ENCODE peak calls at places on chromosomes 16 and 17, in nine cellular contexts. U is NCI-H1105; L is CD4-positive, alpha-beta memory T cell; A is left ventricle myocardium superior; R is activated CD4-positive, alpha-beta T cell treated with anti-CD3 and anti-CD28 coated beads for 4 hours; C is ecto neural progenitor cell; W is MV-4-11; S is cerebellar cortex; G is mucosa of descending colon. Y is an unnamed sample.

GRCh38 chr16:86364653-86365380 is 145.5 kb upstream of the FOXF1 start:
- DNase-seq in W (no peak), G (no peak), A (no peak), C (no peak), R (no peak), U (no peak), L (no peak), S (no peak), Y (no peak)

GRCh38 chr16:85664580-85665372 is 24.0 kb downstream of the GINS2 start:
- DNase-seq in C (no peak), R (no peak), U (no peak), W (no peak), S (no peak), A (no peak), L (no peak), G (no peak), Y (no peak)

GRCh38 chr17:13030459-13031305 is 12.9 kb upstream of the ELAC2 start:
- DNase-seq in U (peak), A (no peak), S (peak), W (peak), C (peak), G (peak), R (no peak), L (no peak), Y (peak)

GRCh38 chr16:64137976-64138375 is 983.9 kb downstream of the CDH11 start:
- DNase-seq in S (no peak), W (no peak), U (no peak), A (no peak), C (no peak), R (no peak), L (no peak), G (no peak), Y (no peak)

GRCh38 chr16:85455534-85455933 is 157.6 kb upstream of the GSE1 start:
- DNase-seq in U (no peak), R (no peak), A (no peak), W (no peak), G (no peak), C (no peak), S (no peak), L (no peak), Y (no peak)

GRCh38 chr16:65700599-65700998 is 578.7 kb upstream of the CDH11 start:
- DNase-seq in W (no peak), R (no peak), A (no peak), L (no peak), U (no peak), S (no peak), G (no peak), C (no peak), Y (no peak)

GRCh38 chr17:17595755-17596154 is 4.2 kb upstream of the PEMT start:
- DNase-seq in W (no peak), C (no peak), L (no peak), A (no peak), U (no peak), S (no peak), R (no peak), G (no peak), Y (no peak)

GRCh38 chr16:83206426-83206825 is 579.7 kb downstream of the CDH13 start:
- DNase-seq in A (no peak), W (peak), L (no peak), G (no peak), U (no peak), S (no peak), C (no peak), R (no peak), Y (no peak)

GRCh38 chr16:84068041-84068440 is 25.4 kb upstream of the SLC38A8 start:
- DNase-seq in W (no peak), A (no peak), C (no peak), L (no peak), S (no peak), R (no peak), U (no peak), G (no peak), Y (no peak)

GRCh38 chr17:40755231-40755630 is at the start of gene KRT25:
- DNase-seq in R (no peak), C (no peak), U (no peak), W (no peak), A (no peak), L (no peak), S (no peak), G (no peak), Y (no peak)

GRCh38 chr16:85982563-85982939 is 83.6 kb downstream of the IRF8 start:
- DNase-seq in L (no peak), C (no peak), A (peak), W (peak), U (no peak), G (no peak), S (no peak), R (no peak), Y (no peak)

GRCh38 chr16:2991566-2992261 is 11.5 kb upstream of the PKMYT1 start:
- DNase-seq in G (no peak), L (peak), W (no peak), S (no peak), U (no peak), C (no peak), A (no peak), R (no peak), Y (no peak)

GRCh38 chr17:58172369-58173071 is 5.7 kb downstream of the OR4D2 start:
- DNase-seq in L (peak), C (no peak), U (peak), R (peak), W (peak), A (no peak), G (peak), S (peak), Y (no peak)

GRCh38 chr17:45784293-45784582 is at the start of gene CRHR1:
- DNase-seq in U (no peak), S (no peak), A (no peak), C (no peak), R (no peak), L (no peak), W (no peak), G (no peak), Y (no peak)

GRCh38 chr16:29816694-29817441 is 916 bp downstream of the PAGR1 start:
- DNase-seq in R (peak), U (no peak), L (peak), G (peak), S (peak), C (no peak), A (peak), W (peak), Y (peak)

GRCh38 chr17:82668024-82668630 is 19.9 kb upstream of the WDR45B start:
- DNase-seq in S (no peak), A (no peak), G (no peak), C (peak), W (no peak), R (no peak), L (no peak), U (no peak), Y (no peak)

GRCh38 chr16:66254751-66255150 is 111.7 kb upstream of the CDH5 start:
- DNase-seq in L (no peak), U (no peak), A (no peak), S (no peak), W (no peak), G (no peak), R (no peak), C (no peak), Y (no peak)

GRCh38 chr17:45143767-45144198 is 4.5 kb upstream of the HEXIM1 start:
- DNase-seq in S (peak), G (peak), U (no peak), L (no peak), W (no peak), R (no peak), C (peak), A (peak), Y (no peak)

GRCh38 chr16:85843471-85844168 is 44.1 kb downstream of the COX4I1 start:
- DNase-seq in U (no peak), C (no peak), W (no peak), G (no peak), S (no peak), L (no peak), A (no peak), R (no peak), Y (no peak)

GRCh38 chr17:36525113-36525512 is 9.6 kb downstream of the MYO19 start:
- DNase-seq in C (no peak), G (no peak), R (no peak), L (no peak), A (no peak), U (no peak), W (no peak), S (no peak), Y (no peak)

GRCh38 chr17:67322039-67322787 is 44.2 kb downstream of the PSMD12 start:
- DNase-seq in A (no peak), G (no peak), R (no peak), U (no peak), C (peak), L (no peak), W (no peak), S (no peak), Y (peak)

GRCh38 chr17:13996758-13997157 is 72.5 kb upstream of the COX10 start:
- DNase-seq in U (no peak), C (no peak), A (no peak), S (no peak), G (no peak), W (no peak), L (no peak), R (no peak), Y (no peak)

GRCh38 chr17:1782171-1782567 is 20.3 kb downstream of the SERPINF1 start:
- DNase-seq in C (no peak), R (no peak), S (no peak), U (no peak), L (no peak), A (peak), W (no peak), G (no peak), Y (no peak)

GRCh38 chr17:15912416-15912955 is 32.4 kb upstream of the ADORA2B start:
- DNase-seq in S (no peak), R (no peak), A (no peak), L (no peak), U (no peak), G (no peak), C (no peak), W (no peak), Y (no peak)

GRCh38 chr16:78045865-78046581 is 23.7 kb downstream of the CLEC3A start:
- DNase-seq in W (peak), L (no peak), R (no peak), C (peak), S (peak), A (peak), G (peak), U (no peak), Y (no peak)

Y was measured in NCI-H2227 treated with DMSO at 0.1 percent for 48 hours.